ENCODE peak calls at places on chromosomes 11 and 22, in five cellular contexts. T is H1, Y is HepG2, P is K562, O is GM12878. K is an unnamed sample.

GRCh38 chr11:1113405-1114201 is 38.9 kb downstream of the MUC2 start:
- DNase-seq in O (no peak), T (no peak), Y (no peak), P (peak), K (peak)

GRCh38 chr22:48171294-48171693 is 1408.8 kb downstream of the TBC1D22A start:
- DNase-seq in P (no peak), Y (no peak), O (no peak), T (no peak), K (no peak)

GRCh38 chr11:455566-456147 is 5.6 kb downstream of the PTDSS2 start:
- DNase-seq in O (no peak), T (no peak), Y (no peak), P (no peak), K (no peak)

GRCh38 chr11:63951779-63952536 is 13.2 kb downstream of the NAA40 start:
- DNase-seq in Y (no peak), T (no peak), O (peak), P (no peak), K (no peak)

GRCh38 chr11:2257023-2257700 is 13.2 kb downstream of the ASCL2 start:
- DNase-seq in P (no peak), Y (no peak), O (no peak), T (no peak), K (no peak)

GRCh38 chr11:64523456-64524187 is 67.4 kb upstream of the SLC22A12 start:
- DNase-seq in Y (no peak), P (no peak), O (no peak), T (no peak), K (no peak)

GRCh38 chr22:39873963-39874362 is 19.6 kb downstream of the ENTHD1 start:
- DNase-seq in T (no peak), Y (no peak), O (no peak), P (no peak), K (no peak)

GRCh38 chr22:28597665-28598064 is 82.0 kb downstream of the TTC28 start:
- DNase-seq in T (no peak), Y (no peak), O (no peak), P (no peak), K (no peak)

GRCh38 chr11:6297831-6298230 is 22.5 kb downstream of the CAVIN3 start:
- DNase-seq in P (no peak), T (no peak), O (no peak), Y (no peak), K (no peak)

GRCh38 chr11:3218483-3219280 is at the start of gene MRGPRG:
- DNase-seq in T (no peak), O (no peak), Y (no peak), P (no peak), K (no peak)

GRCh38 chr11:74520927-74521665 is 27.6 kb upstream of the LIPT2 start:
- DNase-seq in O (no peak), T (no peak), P (no peak), Y (no peak), K (no peak)

GRCh38 chr11:19996591-19996990 is 163.7 kb downstream of the DBX1 start:
- DNase-seq in P (no peak), O (no peak), Y (no peak), T (no peak), K (no peak)

GRCh38 chr11:2305140-2305861 is 3.5 kb downstream of the TSPAN32 start:
- DNase-seq in T (peak), O (peak), Y (peak), P (peak), K (peak)

GRCh38 chr11:9600651-9601040 is 27.2 kb downstream of the WEE1 start:
- DNase-seq in T (no peak), P (no peak), Y (no peak), O (peak), K (no peak)

GRCh38 chr11:44955019-44955738 is 4.5 kb upstream of the TP53I11 start:
- DNase-seq in Y (no peak), P (peak), T (no peak), O (no peak), K (no peak)
- H3K4me3 ChIP-seq in Y (no peak), P (no peak), T (no peak), O (no peak), K (no peak)

GRCh38 chr11:69057801-69058200 is 9.1 kb downstream of the TPCN2 start:
- DNase-seq in O (no peak), P (no peak), T (no peak), Y (no peak), K (no peak)

GRCh38 chr11:69057236-69057635 is 8.5 kb downstream of the TPCN2 start:
- DNase-seq in T (no peak), P (no peak), Y (no peak), O (no peak), K (no peak)

GRCh38 chr11:69054397-69055211 is 5.9 kb downstream of the TPCN2 start:
- DNase-seq in Y (no peak), T (no peak), O (no peak), P (no peak), K (no peak)

GRCh38 chr11:69055212-69055586 is 6.5 kb downstream of the TPCN2 start:
- DNase-seq in Y (no peak), O (no peak), P (no peak), T (no peak), K (no peak)

GRCh38 chr11:69055598-69056516 is 7.1 kb downstream of the TPCN2 start:
- DNase-seq in O (peak), Y (no peak), P (no peak), T (no peak), K (no peak)
- TF ChIP-seq CREB1 in O (peak), Y (no peak), P (no peak), T (no peak), K (no peak)

DNA sequence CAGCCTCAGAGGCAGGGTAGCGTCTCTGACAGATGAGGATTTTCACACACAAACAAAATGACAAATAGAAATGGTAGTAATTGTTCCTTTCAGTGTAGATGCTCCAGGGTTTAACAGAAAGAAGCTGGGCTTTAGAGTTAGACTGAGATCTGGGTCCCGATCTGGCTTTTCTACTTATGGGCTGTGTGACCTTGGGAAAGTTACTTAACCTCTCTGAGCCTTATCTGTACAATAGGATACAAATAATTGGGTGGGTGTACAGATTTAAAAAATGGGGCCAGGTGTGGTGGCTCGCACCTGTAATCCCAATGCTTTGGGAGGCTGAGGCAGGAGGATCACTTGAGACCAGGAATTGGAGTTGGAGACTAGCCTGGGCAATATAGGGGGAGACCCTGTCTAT is 204.9 kb downstream of the CEP164 start:
- DNase-seq in T (no peak), Y (no peak), O (no peak), P (no peak), K (no peak)
- H3K4me3 ChIP-seq in T (no peak), Y (no peak), O (no peak), P (no peak), K (no peak)

DNA sequence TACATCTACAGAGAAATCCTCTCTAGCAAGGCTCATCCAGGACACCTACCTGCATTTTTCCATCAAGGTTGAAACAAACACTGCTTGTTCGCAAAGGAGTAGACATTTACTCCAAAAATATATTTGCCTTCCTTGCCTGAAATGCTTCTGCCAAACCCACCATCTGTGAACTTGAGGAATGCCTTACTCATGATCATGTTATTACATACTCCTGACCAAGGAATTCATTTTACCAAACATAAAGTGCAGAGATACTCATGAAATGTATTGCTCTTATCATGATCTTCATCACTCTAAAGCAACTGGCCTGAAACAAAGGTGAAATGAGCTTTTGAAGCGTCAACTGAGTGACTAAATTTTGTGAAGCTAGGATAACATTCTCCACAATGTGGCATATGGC is 243.1 kb upstream of the CCDC179 start:
- DNase-seq in Y (no peak), P (no peak), T (no peak), O (no peak), K (no peak)
- TF ChIP-seq CREB1 in Y (no peak), P (no peak), T (no peak), O (no peak), K (no peak)

DNA sequence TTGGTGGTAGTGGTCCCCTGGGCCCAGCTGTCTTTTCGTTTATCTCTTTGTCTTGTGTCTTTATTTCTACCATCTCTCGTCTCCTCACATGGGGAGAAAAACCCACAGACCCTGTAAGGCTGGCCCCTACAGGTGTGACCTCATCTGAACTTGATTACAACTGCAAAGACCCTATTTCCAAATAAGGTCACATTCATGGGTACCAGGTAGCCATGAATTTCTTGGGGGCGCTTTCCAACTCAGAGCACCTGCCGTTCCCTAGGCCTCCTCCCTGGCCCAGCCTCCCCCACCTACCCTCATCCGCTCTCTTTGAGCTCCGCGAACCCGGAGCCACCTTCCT is 14.0 kb upstream of the RRP7A start:
- DNase-seq in P (no peak), O (no peak), Y (no peak), T (no peak), K (peak)
- H3K4me3 ChIP-seq in P (no peak), O (peak), Y (peak), T (no peak), K (no peak)

GRCh38 chr11:110982214-110982613 is 263.3 kb upstream of the POU2AF2 start:
- DNase-seq in Y (no peak), T (no peak), O (no peak), P (no peak), K (no peak)

GRCh38 chr11:110984147-110984546 is 261.4 kb upstream of the POU2AF2 start:
- DNase-seq in T (no peak), P (no peak), Y (no peak), O (no peak), K (no peak)

GRCh38 chr11:110979696-110980095 is 265.8 kb upstream of the POU2AF2 start:
- DNase-seq in P (no peak), Y (no peak), T (no peak), O (no peak), K (no peak)
- TF ChIP-seq CREB1 in P (no peak), Y (no peak), T (no peak), O (no peak), K (no peak)